ENCODE peak calls at places on chromosomes 4 and X, in six cellular contexts. V is activated T-cell treated with anti-CD3 and anti-CD28 coated beads, Interleukin-2, amount 50 U/mL, for 1 hour; T is iPS DF 6.9; P is MCF 10A; N is ELR; J is EL. L is an unnamed sample.

GRCh38 chrX:44872319-44872816 is 620 bp upstream of the KDM6A start:
- DNase-seq in V (no peak), P (peak), J (no peak), T (no peak), N (peak), L (peak)

GRCh38 chr4:23276076-23276475 is 583.3 kb downstream of the GBA3 start:
- DNase-seq in J (no peak), V (no peak), P (no peak), T (no peak), N (no peak), L (no peak)

GRCh38 chr4:64174247-64174882 is 234.9 kb downstream of the TECRL start:
- DNase-seq in P (no peak), T (no peak), V (no peak), N (no peak), J (no peak), L (no peak)

GRCh38 chr4:25710637-25711036 is 55.0 kb downstream of the SLC34A2 start:
- DNase-seq in T (no peak), N (no peak), V (no peak), J (no peak), P (no peak), L (no peak)

GRCh38 chr4:122776916-122777315 is 44.4 kb downstream of the BBS12 start:
- DNase-seq in T (no peak), J (peak), N (no peak), V (no peak), P (peak), L (no peak)

GRCh38 chrX:115988825-115989224 is 181.7 kb upstream of the AGTR2 start:
- DNase-seq in J (no peak), V (no peak), P (no peak), T (no peak), N (no peak), L (no peak)

GRCh38 chr4:183504930-183505555 is at the start of gene ING2:
- DNase-seq in T (no peak), J (peak), N (peak), P (peak), V (no peak), L (no peak)

GRCh38 chr4:53365121-53365485 is 758 bp downstream of the SCFD2 start:
- DNase-seq in V (no peak), J (peak), N (peak), P (peak), T (no peak), L (no peak)

GRCh38 chrX:103666202-103667107 is 20.0 kb downstream of the MORF4L2 start:
- DNase-seq in P (no peak), V (no peak), J (no peak), N (peak), T (no peak), L (no peak)

GRCh38 chr4:14177987-14178386 is 550.5 kb upstream of the BOD1L1 start:
- DNase-seq in P (no peak), V (no peak), T (no peak), N (no peak), J (no peak), L (no peak)

GRCh38 chr4:99209671-99210070 is 9.4 kb downstream of the ADH6 start:
- DNase-seq in V (no peak), T (no peak), J (peak), N (no peak), P (no peak), L (no peak)

GRCh38 chr4:67929447-67929846 is 33.8 kb downstream of the TMPRSS11A start:
- DNase-seq in P (peak), T (no peak), N (peak), J (peak), V (no peak), L (no peak)

GRCh38 chr4:4677825-4678522 is 136.1 kb upstream of the STX18 start:
- DNase-seq in T (no peak), J (peak), P (no peak), N (peak), V (no peak), L (no peak)

GRCh38 chr4:40681600-40682297 is 52.1 kb upstream of the RBM47 start:
- DNase-seq in T (no peak), J (no peak), P (no peak), V (no peak), N (no peak), L (no peak)

GRCh38 chr4:126719803-126720202 is 913.0 kb upstream of the INTU start:
- DNase-seq in N (no peak), V (no peak), P (no peak), T (no peak), J (no peak), L (no peak)

GRCh38 chrX:110178179-110178865 is 139.6 kb downstream of the AMMECR1 start:
- DNase-seq in T (no peak), P (peak), J (no peak), N (no peak), V (no peak), L (no peak)

GRCh38 chr4:8679032-8679431 is 86.5 kb downstream of the CPZ start:
- DNase-seq in V (no peak), P (no peak), N (no peak), J (no peak), T (no peak), L (no peak)

GRCh38 chr4:113637823-113638691 is 123.5 kb downstream of the CAMK2D start:
- DNase-seq in P (no peak), N (no peak), V (no peak), T (no peak), J (no peak), L (no peak)

GRCh38 chrX:19152762-19153161 is 30.5 kb upstream of the ADGRG2 start:
- DNase-seq in P (peak), J (no peak), V (no peak), T (no peak), N (peak), L (no peak)

GRCh38 chr4:34733185-34733916 is 1511.0 kb downstream of the ARAP2 start:
- DNase-seq in T (no peak), P (no peak), V (no peak), N (no peak), J (no peak), L (no peak)

GRCh38 chrX:120014354-120015129 is 62.9 kb downstream of the RHOXF2B start:
- DNase-seq in P (no peak), T (no peak), N (no peak), V (no peak), J (no peak), L (no peak)

GRCh38 chr4:7358100-7358735 is 76.5 kb downstream of the PSAPL1 start:
- DNase-seq in J (peak), N (peak), P (peak), V (no peak), T (no peak), L (no peak)

GRCh38 chr4:6957994-6958393 is 48.4 kb downstream of the TBC1D14 start:
- DNase-seq in P (no peak), T (no peak), N (no peak), J (no peak), V (no peak), L (no peak)

L was measured in CD4-positive, alpha-beta T cell.